ENCODE peak calls at places on chromosomes 12 and 14, in seven cellular contexts. One of them, this sample, is unnamed.

GRCh38 chr12:108613548-108613947 is 15.7 kb upstream of the TMEM119 start:
- DNase-seq in Panc1: no peak
- DNase-seq in GM12878: no peak
- DNase-seq in SK-N-SH: no peak
- DNase-seq in HepG2: no peak
- DNase-seq in HCT116: no peak
- DNase-seq in H1: no peak
- DNase-seq in this sample: no peak

GRCh38 chr14:38931969-38932652 is 170.9 kb downstream of the SEC23A start:
- DNase-seq in HepG2: peak; percentile 25
- DNase-seq in Panc1: no peak
- DNase-seq in H1: no peak
- DNase-seq in GM12878: no peak
- DNase-seq in HCT116: no peak
- DNase-seq in SK-N-SH: no peak
- DNase-seq in this sample: no peak

GRCh38 chr12:116196752-116197718 is 80.5 kb downstream of the MED13L start:
- DNase-seq in HepG2: no peak
- DNase-seq in H1: no peak
- DNase-seq in SK-N-SH: peak; percentile 12
- DNase-seq in HCT116: no peak
- DNase-seq in GM12878: no peak
- DNase-seq in Panc1: no peak
- DNase-seq in this sample: peak; percentile 88

GRCh38 chr12:2364566-2365165 is 311.9 kb downstream of the CACNA1C start:
- DNase-seq in Panc1: no peak
- DNase-seq in HCT116: no peak
- DNase-seq in SK-N-SH: no peak
- DNase-seq in H1: no peak
- DNase-seq in HepG2: no peak
- DNase-seq in GM12878: no peak
- DNase-seq in this sample: no peak

GRCh38 chr14:54420478-54421116 is 20.6 kb downstream of the CNIH1 start:
- DNase-seq in HCT116: peak; percentile 29
- DNase-seq in SK-N-SH: peak; percentile 41
- DNase-seq in GM12878: no peak
- DNase-seq in HepG2: peak; percentile 46
- DNase-seq in H1: peak; percentile 17
- DNase-seq in Panc1: no peak
- DNase-seq in this sample: peak; percentile 23

GRCh38 chr12:27762757-27763156 is 17.3 kb upstream of the KLHL42 start:
- DNase-seq in HCT116: no peak
- DNase-seq in Panc1: no peak
- DNase-seq in HepG2: no peak
- DNase-seq in H1: no peak
- DNase-seq in GM12878: no peak
- DNase-seq in SK-N-SH: no peak
- DNase-seq in this sample: no peak

GRCh38 chr14:22383515-22384166 is 205.4 kb downstream of the DAD1 start:
- DNase-seq in SK-N-SH: no peak
- DNase-seq in Panc1: no peak
- DNase-seq in H1: no peak
- DNase-seq in HepG2: no peak
- DNase-seq in HCT116: no peak
- DNase-seq in GM12878: peak; percentile 82
- DNase-seq in this sample: no peak

GRCh38 chr12:99157946-99158345 is 489.6 kb upstream of the GARIN6 start:
- DNase-seq in HepG2: no peak
- DNase-seq in Panc1: no peak
- DNase-seq in H1: no peak
- DNase-seq in GM12878: no peak
- DNase-seq in HCT116: no peak
- DNase-seq in SK-N-SH: no peak
- DNase-seq in this sample: no peak

GRCh38 chr14:55846852-55847471 is 267.0 kb downstream of the KTN1 start:
- DNase-seq in H1: no peak
- DNase-seq in SK-N-SH: no peak
- DNase-seq in HCT116: no peak
- DNase-seq in GM12878: no peak
- DNase-seq in HepG2: no peak
- DNase-seq in Panc1: no peak
- DNase-seq in this sample: no peak

GRCh38 chr12:19234991-19235876 is 105.7 kb downstream of the PLEKHA5 start:
- DNase-seq in HepG2: peak; percentile 12
- DNase-seq in GM12878: no peak
- DNase-seq in HCT116: no peak
- DNase-seq in SK-N-SH: no peak
- DNase-seq in H1: no peak
- DNase-seq in Panc1: no peak
- DNase-seq in this sample: no peak

GRCh38 chr14:72961579-72962335 is 35.5 kb downstream of the DCAF4 start:
- DNase-seq in Panc1: no peak
- DNase-seq in SK-N-SH: no peak
- DNase-seq in H1: no peak
- DNase-seq in HCT116: peak; percentile 81
- DNase-seq in GM12878: no peak
- DNase-seq in HepG2: no peak
- DNase-seq in this sample: no peak

GRCh38 chr14:52902971-52903385 is 47.9 kb downstream of the FERMT2 start:
- DNase-seq in GM12878: no peak
- DNase-seq in Panc1: no peak
- DNase-seq in HCT116: no peak
- DNase-seq in SK-N-SH: no peak
- DNase-seq in HepG2: no peak
- DNase-seq in H1: no peak
- DNase-seq in this sample: no peak

GRCh38 chr14:50955373-50956043 is 11.2 kb upstream of the PYGL start:
- DNase-seq in HCT116: peak; percentile 95
- DNase-seq in Panc1: peak; percentile 75
- DNase-seq in H1: no peak
- DNase-seq in HepG2: peak; percentile 82
- DNase-seq in GM12878: no peak
- DNase-seq in SK-N-SH: peak; percentile 75
- DNase-seq in this sample: peak; percentile 76

GRCh38 chr12:49946086-49946485 is 4.5 kb upstream of the AQP2 start:
- DNase-seq in Panc1: no peak
- DNase-seq in H1: no peak
- DNase-seq in HepG2: no peak
- DNase-seq in GM12878: no peak
- DNase-seq in HCT116: no peak
- DNase-seq in SK-N-SH: no peak
- DNase-seq in this sample: no peak

GRCh38 chr14:64727551-64728071 is 23.4 kb downstream of the PLEKHG3 start:
- DNase-seq in Panc1: no peak
- DNase-seq in H1: no peak
- DNase-seq in HepG2: no peak
- DNase-seq in GM12878: no peak
- DNase-seq in HCT116: no peak
- DNase-seq in SK-N-SH: no peak
- DNase-seq in this sample: no peak

DNA sequence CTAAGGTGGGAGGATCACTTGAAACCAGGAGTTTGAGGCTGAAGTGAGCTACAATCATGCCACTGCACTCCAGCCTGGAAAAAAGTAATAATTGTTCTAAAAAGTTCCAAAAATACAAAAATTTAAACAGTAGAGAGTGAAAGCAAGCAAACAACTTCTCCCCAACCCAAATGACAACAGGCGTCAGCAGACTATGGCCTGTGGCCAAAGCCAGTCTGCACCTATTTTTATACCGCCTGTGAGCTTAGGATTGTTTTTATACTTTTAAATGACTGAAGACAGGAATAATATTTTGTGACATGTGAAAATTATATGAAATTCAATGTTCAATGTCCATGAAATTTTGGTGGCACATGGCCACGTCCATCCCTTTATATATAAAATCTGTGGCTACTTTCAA is 48.2 kb upstream of the TMCC3 start:
- DNase-seq in HepG2: no peak
- DNase-seq in HCT116: no peak
- DNase-seq in SK-N-SH: no peak
- DNase-seq in GM12878: no peak
- DNase-seq in H1: no peak
- DNase-seq in Panc1: no peak
- DNase-seq in this sample: no peak
- TF ChIP-seq SIN3A in HepG2: no peak
- TF ChIP-seq SIN3A in HCT116: no peak
- TF ChIP-seq SIN3A in SK-N-SH: no peak
- TF ChIP-seq SIN3A in GM12878: no peak
- TF ChIP-seq SIN3A in H1: no peak
- TF ChIP-seq SIN3A in Panc1: no peak
- TF ChIP-seq SIN3A in this sample: no peak

DNA sequence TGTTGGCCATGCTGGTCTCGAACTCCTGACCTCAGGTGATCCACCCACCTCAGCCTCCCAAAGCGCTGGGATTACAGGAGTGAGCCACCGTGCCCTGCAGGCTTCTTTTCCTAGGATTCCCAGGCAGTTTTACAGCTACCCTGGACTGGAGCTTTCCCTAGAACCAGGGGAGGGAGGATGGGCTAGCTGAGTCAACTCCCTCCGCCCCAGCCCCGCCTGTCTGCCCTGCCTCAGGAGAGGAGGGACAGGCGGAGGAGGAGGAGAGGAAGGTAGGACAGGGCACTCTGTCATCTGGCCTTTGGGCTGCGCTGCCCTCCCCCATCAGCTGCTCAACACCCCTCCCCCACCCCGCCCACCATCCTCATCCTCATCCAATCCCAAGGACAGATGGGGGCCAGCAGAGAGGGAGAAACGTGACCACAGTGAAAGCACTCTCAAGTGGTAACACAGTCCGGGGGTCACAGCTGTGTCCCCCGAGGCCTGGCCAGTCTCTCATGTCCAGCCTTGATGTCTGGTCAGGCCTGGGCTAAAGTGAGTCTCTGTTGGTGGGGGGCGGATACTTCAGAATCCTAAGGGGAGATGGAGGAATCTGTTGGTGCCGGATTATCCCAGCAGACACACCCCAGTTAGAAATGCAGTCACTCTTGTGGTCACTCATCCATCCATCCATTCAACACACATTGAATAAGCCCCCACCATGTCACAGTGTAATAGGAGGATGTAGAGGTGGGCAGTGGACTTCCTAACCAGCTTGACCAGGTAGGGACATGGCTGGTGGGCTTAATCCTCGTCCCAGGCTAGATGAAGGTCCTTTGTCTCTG is 12.3 kb downstream of the FIGNL2 start:
- DNase-seq in H1: no peak
- DNase-seq in SK-N-SH: no peak
- DNase-seq in HepG2: no peak
- DNase-seq in Panc1: no peak
- DNase-seq in HCT116: no peak
- DNase-seq in GM12878: no peak
- DNase-seq in this sample: no peak
- TF ChIP-seq SIN3A in H1: no peak
- TF ChIP-seq SIN3A in SK-N-SH: no peak
- TF ChIP-seq SIN3A in HepG2: no peak
- TF ChIP-seq SIN3A in Panc1: no peak
- TF ChIP-seq SIN3A in HCT116: no peak
- TF ChIP-seq SIN3A in GM12878: no peak
- TF ChIP-seq SIN3A in this sample: no peak

GRCh38 chr12:59164991-59165718 is 244.9 kb upstream of the LRIG3 start:
- DNase-seq in GM12878: no peak
- DNase-seq in HCT116: peak; percentile 16
- DNase-seq in HepG2: peak; percentile 13
- DNase-seq in H1: no peak
- DNase-seq in SK-N-SH: peak; percentile 4
- DNase-seq in Panc1: peak; percentile 10
- DNase-seq in this sample: no peak
- TF ChIP-seq SIN3A in GM12878: no peak
- TF ChIP-seq SIN3A in HCT116: no peak
- TF ChIP-seq SIN3A in HepG2: no peak
- TF ChIP-seq SIN3A in H1: no peak
- TF ChIP-seq SIN3A in SK-N-SH: no peak
- TF ChIP-seq SIN3A in Panc1: no peak
- TF ChIP-seq SIN3A in this sample: no peak

GRCh38 chr12:54370218-54370730 is 6.0 kb upstream of the GPR84 start:
- DNase-seq in HCT116: no peak
- DNase-seq in H1: peak; percentile 66
- DNase-seq in SK-N-SH: peak; percentile 84
- DNase-seq in HepG2: no peak
- DNase-seq in Panc1: no peak
- DNase-seq in GM12878: no peak
- DNase-seq in this sample: peak; percentile 75
- TF ChIP-seq SIN3A in HCT116: no peak
- TF ChIP-seq SIN3A in H1: no peak
- TF ChIP-seq SIN3A in SK-N-SH: peak; percentile 51
- TF ChIP-seq SIN3A in HepG2: no peak
- TF ChIP-seq SIN3A in Panc1: peak; percentile 61
- TF ChIP-seq SIN3A in GM12878: no peak
- TF ChIP-seq SIN3A in this sample: peak; percentile 46

GRCh38 chr14:36856095-36856878 is 194.6 kb downstream of the PAX9 start:
- DNase-seq in Panc1: no peak
- DNase-seq in HepG2: peak; percentile 41
- DNase-seq in H1: no peak
- DNase-seq in GM12878: no peak
- DNase-seq in HCT116: no peak
- DNase-seq in SK-N-SH: no peak
- DNase-seq in this sample: no peak
- TF ChIP-seq SIN3A in Panc1: no peak
- TF ChIP-seq SIN3A in HepG2: no peak
- TF ChIP-seq SIN3A in H1: no peak
- TF ChIP-seq SIN3A in GM12878: no peak
- TF ChIP-seq SIN3A in HCT116: no peak
- TF ChIP-seq SIN3A in SK-N-SH: no peak
- TF ChIP-seq SIN3A in this sample: no peak